ENCODE peak calls at places on chromosomes 16 and 17, in five cellular contexts. B, Y, A, E and J are unnamed samples.

GRCh38 chr17:16085066-16085699 is 85.6 kb downstream of the TTC19 start:
- DNase-seq in A (no peak), B (peak), E (no peak), Y (no peak), J (no peak)

GRCh38 chr17:52297230-52298010 is 138.9 kb upstream of the CA10 start:
- DNase-seq in A (no peak), Y (no peak), E (no peak), B (no peak), J (no peak)

GRCh38 chr17:70648166-70648565 is 478.8 kb downstream of the KCNJ2 start:
- DNase-seq in A (no peak), Y (no peak), E (no peak), B (no peak), J (no peak)

GRCh38 chr16:80369559-80369958 is 171.2 kb upstream of the DYNLRB2 start:
- DNase-seq in E (peak), B (peak), Y (peak), A (peak), J (peak)

GRCh38 chr17:27299384-27300049 is 5.6 kb downstream of the WSB1 start:
- DNase-seq in A (no peak), Y (no peak), E (no peak), B (no peak), J (no peak)

GRCh38 chr16:67013823-67014640 is 14.9 kb upstream of the CBFB start:
- DNase-seq in Y (peak), A (no peak), E (peak), B (peak), J (peak)

GRCh38 chr16:57152096-57153093 is 33.4 kb downstream of the PSME3IP1 start:
- DNase-seq in B (no peak), Y (no peak), E (no peak), A (no peak), J (no peak)

GRCh38 chr16:87543436-87544191 is 50.8 kb upstream of the ZCCHC14 start:
- DNase-seq in B (no peak), Y (no peak), E (no peak), A (no peak), J (no peak)

GRCh38 chr17:41812176-41813038 is at the start of gene FKBP10:
- DNase-seq in E (peak), B (peak), Y (peak), A (peak), J (peak)

GRCh38 chr16:30031477-30031918 is 427 bp upstream of the TLCD3B start:
- DNase-seq in Y (peak), A (no peak), B (no peak), E (no peak), J (no peak)

GRCh38 chr16:85422374-85423185 is 190.5 kb upstream of the GSE1 start:
- DNase-seq in E (no peak), A (no peak), Y (no peak), B (no peak), J (no peak)
- H2BK12ac ChIP-seq in E (no peak), A (peak), Y (no peak), B (peak), J (no peak)

GRCh38 chr17:44444735-44445105 is 55.3 kb upstream of the ITGA2B start:
- DNase-seq in A (no peak), B (peak), Y (no peak), E (no peak), J (no peak)
- H2BK12ac ChIP-seq in A (no peak), B (no peak), Y (no peak), E (no peak), J (no peak)

DNA sequence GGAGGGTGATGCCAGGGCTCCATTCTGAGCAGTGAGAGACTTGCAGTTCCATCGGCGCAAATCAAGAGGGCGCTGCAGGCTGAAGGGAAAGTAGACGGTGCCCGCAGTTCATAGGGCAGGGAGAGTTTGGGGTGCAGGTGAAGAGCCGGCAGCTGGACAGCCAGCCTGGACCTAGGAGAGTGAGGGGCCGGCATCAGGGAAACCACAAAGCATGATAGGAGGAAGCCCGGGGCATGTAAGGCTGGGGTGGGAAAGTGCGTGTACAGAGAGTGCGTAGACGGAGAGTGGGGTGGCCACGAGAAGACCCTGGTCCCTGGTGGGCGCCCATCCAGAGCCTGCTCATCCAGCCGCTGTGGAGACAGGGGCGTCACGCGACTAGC is 101.1 kb upstream of the CHMP6 start:
- DNase-seq in A (no peak), B (no peak), Y (no peak), E (no peak), J (no peak)
- H2BK12ac ChIP-seq in A (no peak), B (peak), Y (no peak), E (no peak), J (no peak)

DNA sequence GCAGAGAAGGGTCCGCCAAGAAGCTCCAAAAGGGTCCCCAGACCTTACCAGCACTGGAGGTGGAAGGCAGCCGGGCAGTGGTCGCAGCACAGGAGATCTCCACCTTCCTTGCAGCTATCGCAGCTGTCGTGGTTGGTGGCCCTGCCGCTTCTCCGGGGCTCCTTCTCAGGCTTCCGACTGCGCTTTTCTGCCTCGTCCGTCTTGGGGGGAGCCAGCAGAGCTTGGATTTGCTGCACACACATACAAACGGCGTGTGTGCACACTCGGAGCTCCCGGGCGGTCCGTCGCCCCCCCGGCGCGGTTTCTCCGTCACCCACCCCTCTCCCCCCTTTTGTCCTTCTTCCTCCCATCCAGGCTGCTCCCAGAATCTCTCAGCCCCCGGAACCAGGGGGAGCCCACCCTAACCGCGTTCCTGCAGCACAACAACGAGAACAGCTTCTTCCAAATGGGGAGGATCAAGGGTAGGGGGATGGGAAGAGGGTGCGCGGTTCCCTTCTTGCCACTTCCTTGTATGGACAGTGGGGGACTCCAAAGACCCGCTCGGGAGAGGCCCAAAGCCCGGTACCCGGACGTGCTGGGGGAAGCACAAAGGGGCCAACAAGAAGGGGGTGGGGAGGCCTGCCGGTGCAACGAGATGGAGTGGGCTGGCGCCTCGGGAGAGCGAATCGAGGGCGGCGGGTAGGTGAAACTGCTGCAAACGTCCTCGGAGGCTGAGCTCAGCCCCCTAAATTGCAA is 1.1 kb downstream of the PHF12 start:
- DNase-seq in E (no peak), A (no peak), Y (peak), B (peak), J (peak)
- H2BK12ac ChIP-seq in E (no peak), A (peak), Y (no peak), B (peak), J (peak)

DNA sequence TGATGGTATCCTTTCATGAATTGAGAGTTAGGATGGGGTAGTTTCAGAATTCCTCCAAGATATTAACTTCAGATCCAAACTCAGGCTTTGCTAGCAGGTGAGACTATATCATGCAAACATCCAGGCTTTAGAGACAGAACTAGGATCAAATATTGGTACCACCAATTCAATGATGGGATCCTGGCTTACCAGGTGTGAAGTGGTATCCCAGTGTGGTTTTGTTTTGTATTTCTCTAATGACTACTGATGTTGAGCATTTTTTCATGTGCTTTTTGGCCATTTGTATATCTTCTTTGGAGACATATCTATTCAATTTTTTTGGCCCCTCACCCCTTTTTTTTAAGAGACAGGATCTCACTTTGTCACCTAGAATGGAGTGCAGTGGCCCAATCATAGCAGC is 57.0 kb downstream of the TOM1L2 start:
- DNase-seq in E (no peak), A (no peak), Y (no peak), B (no peak), J (no peak)
- H2BK12ac ChIP-seq in E (no peak), A (no peak), Y (no peak), B (no peak), J (no peak)

DNA sequence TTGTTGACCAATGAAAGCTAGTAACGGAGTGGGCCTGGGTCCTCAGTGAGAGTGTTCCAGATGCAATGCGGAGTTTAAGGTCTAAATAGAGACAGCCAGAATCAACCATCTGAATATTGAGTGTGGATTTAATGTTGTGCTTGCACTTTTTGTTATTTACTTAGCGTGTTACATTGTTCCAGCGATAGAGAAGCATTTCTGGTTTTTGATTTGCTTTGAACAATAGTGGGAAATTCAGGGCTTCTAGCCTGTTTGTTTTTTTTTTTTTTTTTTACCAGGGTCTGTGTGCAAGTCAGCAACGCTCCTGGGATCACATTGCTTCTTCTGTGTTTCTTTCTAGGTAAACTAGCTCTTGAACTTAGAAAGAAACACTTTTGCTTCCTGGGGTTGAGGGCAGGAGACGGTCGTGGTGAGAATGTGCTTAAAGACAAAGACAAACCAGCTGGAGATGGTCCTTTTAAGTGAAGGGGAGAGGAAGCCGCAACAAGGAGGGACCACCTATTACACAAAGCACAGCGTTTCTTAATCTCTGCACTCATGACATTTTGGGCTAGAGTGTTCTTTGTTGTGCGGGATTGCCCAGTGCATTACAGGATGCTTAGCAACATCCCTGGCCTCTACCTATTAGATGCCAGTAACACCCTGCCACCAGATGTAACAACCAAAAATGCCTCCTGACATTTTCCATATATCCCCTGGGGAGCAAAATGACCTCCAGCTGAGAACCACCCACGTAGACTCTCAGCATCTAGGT is 119.2 kb downstream of the MAP2K6 start:
- DNase-seq in Y (peak), A (peak), B (no peak), E (no peak), J (no peak)
- H2BK12ac ChIP-seq in Y (no peak), A (no peak), B (no peak), E (no peak), J (no peak)

GRCh38 chr16:83895243-83895642 is 3.7 kb upstream of the MLYCD start:
- DNase-seq in B (no peak), A (no peak), E (no peak), Y (no peak), J (no peak)
- H2BK12ac ChIP-seq in B (no peak), A (no peak), E (no peak), Y (no peak), J (no peak)

GRCh38 chr17:37103191-37103590 is 154.4 kb downstream of the AATF start:
- DNase-seq in E (no peak), Y (no peak), B (no peak), A (no peak), J (no peak)
- H2BK12ac ChIP-seq in E (no peak), Y (no peak), B (no peak), A (no peak), J (no peak)